ENCODE peak calls at places on chromosomes 12 and 14, in six cellular contexts. W, E, F, H, M and A are unnamed samples.
A peak's percentile ranks its signal among the peaks of the same experiment; 100 is the strongest.

GRCh38 chr12:94872671-94873367 is 130.7 kb downstream of the NDUFA12 start:
- DNase-seq in F (peak; percentile 26), M (no peak), H (peak; percentile 23), E (no peak), W (no peak), A (peak; percentile 19)

GRCh38 chr12:131892711-131893604 is 1.5 kb upstream of the ULK1 start:
- DNase-seq in H (peak; percentile 1), F (no peak), W (peak; percentile 37), M (no peak), E (no peak), A (no peak)

GRCh38 chr12:99130808-99131538 is 485.9 kb downstream of the APAF1 start:
- DNase-seq in E (no peak), H (no peak), F (peak; percentile 22), W (no peak), M (no peak), A (no peak)

GRCh38 chr12:111193511-111193910 is 175.4 kb downstream of the PHETA1 start:
- DNase-seq in H (no peak), M (no peak), E (peak; percentile 6), F (no peak), W (no peak), A (no peak)

GRCh38 chr12:119578112-119578511 is 15.5 kb upstream of the TMEM233 start:
- DNase-seq in M (peak; percentile 34), H (no peak), F (peak; percentile 25), W (no peak), E (no peak), A (no peak)

GRCh38 chr14:73742520-73743238 is 28.5 kb upstream of the PNMA1 start:
- DNase-seq in E (no peak), F (no peak), H (no peak), W (no peak), M (no peak), A (no peak)

GRCh38 chr12:92400006-92400405 is 254.4 kb upstream of the BTG1 start:
- DNase-seq in F (no peak), E (no peak), H (no peak), M (no peak), W (no peak), A (no peak)

GRCh38 chr12:93602897-93603668 is 30.6 kb downstream of the SOCS2 start:
- DNase-seq in F (no peak), M (no peak), W (no peak), E (no peak), H (no peak), A (no peak)

GRCh38 chr12:123986374-123986920 is 13.4 kb downstream of the ZNF664 start:
- DNase-seq in F (no peak), E (no peak), W (no peak), M (no peak), H (no peak), A (no peak)

GRCh38 chr14:73741876-73742519 is 27.8 kb upstream of the PNMA1 start:
- DNase-seq in H (no peak), E (no peak), W (peak; percentile 42), F (peak; percentile 88), M (no peak), A (no peak)

GRCh38 chr12:115570271-115570777 is 707.2 kb downstream of the MED13L start:
- DNase-seq in E (no peak), H (no peak), M (no peak), W (no peak), F (no peak), A (no peak)

GRCh38 chr14:92589213-92589852 is 75.8 kb downstream of the RIN3 start:
- DNase-seq in M (no peak), E (no peak), F (peak; percentile 48), W (no peak), H (peak; percentile 7), A (no peak)

GRCh38 chr14:62736426-62737043 is 308.7 kb downstream of the KCNH5 start:
- DNase-seq in F (no peak), H (no peak), M (no peak), W (no peak), E (no peak), A (no peak)

GRCh38 chr12:131087991-131088700 is 134.4 kb downstream of the ADGRD1 start:
- DNase-seq in W (peak; percentile 31), E (no peak), F (no peak), M (no peak), H (no peak), A (no peak)

GRCh38 chr12:12240671-12241345 is 26.0 kb downstream of the LRP6 start:
- DNase-seq in F (no peak), H (no peak), W (no peak), M (no peak), E (no peak), A (no peak)

GRCh38 chr12:71947645-71948105 is 9.0 kb downstream of the TPH2 start:
- DNase-seq in E (peak; percentile 16), F (peak; percentile 22), W (no peak), M (no peak), H (peak; percentile 98), A (peak; percentile 53)

GRCh38 chr14:24880689-24881088 is 169.3 kb downstream of the STXBP6 start:
- DNase-seq in H (no peak), F (no peak), E (no peak), W (no peak), M (no peak), A (no peak)

GRCh38 chr12:76028649-76029277 is 2.8 kb downstream of the PHLDA1 start:
- DNase-seq in M (no peak), W (no peak), F (no peak), E (no peak), H (peak; percentile 54), A (no peak)

GRCh38 chr14:100557658-100558057 is 29.6 kb downstream of the BEGAIN start:
- DNase-seq in M (no peak), E (no peak), W (no peak), F (no peak), H (peak; percentile 80), A (no peak)

GRCh38 chr12:83826112-83826511 is 1086.5 kb downstream of the SLC6A15 start:
- DNase-seq in M (peak; percentile 22), W (peak; percentile 38), F (peak; percentile 57), H (no peak), E (peak; percentile 37), A (peak; percentile 71)